ENCODE peak calls at places on chromosome 22, in six cellular contexts. One of them, this sample, is unnamed.

GRCh38 chr22:20298803-20299735 is 20.8 kb downstream of the DGCR6L start:
- DNase-seq in A549: peak; percentile 84
- DNase-seq in stomach: peak; percentile 90
- DNase-seq in tibial nerve: peak; percentile 56
- DNase-seq in transverse colon: peak; percentile 90
- DNase-seq in SK-N-SH: peak; percentile 95
- DNase-seq in this sample: peak; percentile 91

GRCh38 chr22:43587574-43587973 is 175.8 kb downstream of the MPPED1 start:
- DNase-seq in A549: peak; percentile 12
- DNase-seq in stomach: no peak
- DNase-seq in tibial nerve: no peak
- DNase-seq in transverse colon: no peak
- DNase-seq in SK-N-SH: no peak
- DNase-seq in this sample: no peak

GRCh38 chr22:38026130-38027111 is 30.8 kb upstream of the PICK1 start:
- DNase-seq in A549: no peak
- DNase-seq in stomach: no peak
- DNase-seq in tibial nerve: no peak
- DNase-seq in transverse colon: no peak
- DNase-seq in SK-N-SH: peak; percentile 26
- DNase-seq in this sample: no peak

GRCh38 chr22:33036881-33037280 is 21.3 kb downstream of the SYN3 start:
- DNase-seq in A549: no peak
- DNase-seq in stomach: no peak
- DNase-seq in tibial nerve: no peak
- DNase-seq in transverse colon: no peak
- DNase-seq in SK-N-SH: no peak
- DNase-seq in this sample: no peak

GRCh38 chr22:46007003-46007847 is 30.3 kb upstream of the WNT7B start:
- DNase-seq in A549: peak; percentile 66
- DNase-seq in stomach: peak; percentile 69
- DNase-seq in tibial nerve: no peak
- DNase-seq in transverse colon: peak; percentile 45
- DNase-seq in SK-N-SH: peak; percentile 48
- DNase-seq in this sample: peak; percentile 88

GRCh38 chr22:37121887-37122591 is 12.5 kb upstream of the TMPRSS6 start:
- DNase-seq in A549: peak; percentile 36
- DNase-seq in stomach: peak; percentile 32
- DNase-seq in tibial nerve: no peak
- DNase-seq in transverse colon: peak; percentile 53
- DNase-seq in SK-N-SH: peak; percentile 48
- DNase-seq in this sample: no peak

GRCh38 chr22:40181323-40181722 is 3.6 kb downstream of the TNRC6B start:
- DNase-seq in A549: no peak
- DNase-seq in stomach: no peak
- DNase-seq in tibial nerve: no peak
- DNase-seq in transverse colon: no peak
- DNase-seq in SK-N-SH: no peak
- DNase-seq in this sample: no peak

GRCh38 chr22:49057910-49058309 is 769.8 kb downstream of the BRD1 start:
- DNase-seq in A549: no peak
- DNase-seq in stomach: no peak
- DNase-seq in tibial nerve: no peak
- DNase-seq in transverse colon: no peak
- DNase-seq in SK-N-SH: no peak
- DNase-seq in this sample: no peak

GRCh38 chr22:29623059-29623458 is 19.6 kb downstream of the NF2 start:
- DNase-seq in A549: no peak
- DNase-seq in stomach: no peak
- DNase-seq in tibial nerve: no peak
- DNase-seq in transverse colon: no peak
- DNase-seq in SK-N-SH: no peak
- DNase-seq in this sample: no peak

GRCh38 chr22:37549704-37550059 is 10.6 kb upstream of the CDC42EP1 start:
- DNase-seq in A549: no peak
- DNase-seq in stomach: peak; percentile 90
- DNase-seq in tibial nerve: no peak
- DNase-seq in transverse colon: no peak
- DNase-seq in SK-N-SH: peak; percentile 62
- DNase-seq in this sample: no peak

GRCh38 chr22:44786136-44786535 is 33.8 kb downstream of the ARHGAP8 start:
- DNase-seq in A549: no peak
- DNase-seq in stomach: no peak
- DNase-seq in tibial nerve: no peak
- DNase-seq in transverse colon: no peak
- DNase-seq in SK-N-SH: no peak
- DNase-seq in this sample: no peak

GRCh38 chr22:46056169-46057041 is 79.4 kb upstream of the WNT7B start:
- DNase-seq in A549: no peak
- DNase-seq in stomach: peak; percentile 55
- DNase-seq in tibial nerve: no peak
- DNase-seq in transverse colon: peak; percentile 14
- DNase-seq in SK-N-SH: peak; percentile 68
- DNase-seq in this sample: peak; percentile 67

GRCh38 chr22:36864454-36865215 is 3.8 kb downstream of the NCF4 start:
- DNase-seq in A549: no peak
- DNase-seq in stomach: no peak
- DNase-seq in tibial nerve: no peak
- DNase-seq in transverse colon: no peak
- DNase-seq in SK-N-SH: no peak
- DNase-seq in this sample: no peak

GRCh38 chr22:50568626-50569025 is 5.9 kb upstream of the SYCE3 start:
- DNase-seq in A549: no peak
- DNase-seq in stomach: peak; percentile 68
- DNase-seq in tibial nerve: no peak
- DNase-seq in transverse colon: peak; percentile 49
- DNase-seq in SK-N-SH: no peak
- DNase-seq in this sample: peak; percentile 46

GRCh38 chr22:20155330-20156041 is 4.6 kb upstream of the CCDC188 start:
- DNase-seq in A549: no peak
- DNase-seq in stomach: peak; percentile 38
- DNase-seq in tibial nerve: no peak
- DNase-seq in transverse colon: no peak
- DNase-seq in SK-N-SH: peak; percentile 96
- DNase-seq in this sample: no peak

GRCh38 chr22:49659924-49660315 is 167.8 kb downstream of the BRD1 start:
- DNase-seq in A549: no peak
- DNase-seq in stomach: no peak
- DNase-seq in tibial nerve: no peak
- DNase-seq in transverse colon: no peak
- DNase-seq in SK-N-SH: no peak
- DNase-seq in this sample: peak; percentile 74

GRCh38 chr22:29912605-29913398 is 29.8 kb downstream of the MTMR3 start:
- DNase-seq in A549: peak; percentile 24
- DNase-seq in stomach: no peak
- DNase-seq in tibial nerve: no peak
- DNase-seq in transverse colon: no peak
- DNase-seq in SK-N-SH: no peak
- DNase-seq in this sample: no peak

GRCh38 chr22:19410941-19411689 is 20.4 kb downstream of the HIRA start:
- DNase-seq in A549: no peak
- DNase-seq in stomach: no peak
- DNase-seq in tibial nerve: no peak
- DNase-seq in transverse colon: no peak
- DNase-seq in SK-N-SH: no peak
- DNase-seq in this sample: no peak

GRCh38 chr22:19143212-19143611 is 1.2 kb downstream of the ESS2 start:
- DNase-seq in A549: no peak
- DNase-seq in stomach: no peak
- DNase-seq in tibial nerve: no peak
- DNase-seq in transverse colon: no peak
- DNase-seq in SK-N-SH: no peak
- DNase-seq in this sample: no peak

GRCh38 chr22:30159561-30160353 is 79.5 kb downstream of the HORMAD2 start:
- DNase-seq in A549: peak; percentile 64
- DNase-seq in stomach: no peak
- DNase-seq in tibial nerve: peak; percentile 36
- DNase-seq in transverse colon: no peak
- DNase-seq in SK-N-SH: no peak
- DNase-seq in this sample: no peak

GRCh38 chr22:26589845-26590524 is at the start of gene TPST2:
- DNase-seq in A549: peak; percentile 60
- DNase-seq in stomach: peak; percentile 83
- DNase-seq in tibial nerve: peak; percentile 62
- DNase-seq in transverse colon: peak; percentile 85
- DNase-seq in SK-N-SH: peak; percentile 98
- DNase-seq in this sample: peak; percentile 83

GRCh38 chr22:23357028-23357427 is 176.7 kb downstream of the BCR start:
- DNase-seq in A549: no peak
- DNase-seq in stomach: no peak
- DNase-seq in tibial nerve: no peak
- DNase-seq in transverse colon: no peak
- DNase-seq in SK-N-SH: no peak
- DNase-seq in this sample: no peak

GRCh38 chr22:39170825-39171622 is 18.5 kb upstream of the CBX7 start:
- DNase-seq in A549: peak; percentile 68
- DNase-seq in stomach: peak; percentile 88
- DNase-seq in tibial nerve: peak; percentile 87
- DNase-seq in transverse colon: peak; percentile 87
- DNase-seq in SK-N-SH: peak; percentile 79
- DNase-seq in this sample: peak; percentile 88

GRCh38 chr22:39169797-39170466 is 17.5 kb upstream of the CBX7 start:
- DNase-seq in A549: no peak
- DNase-seq in stomach: no peak
- DNase-seq in tibial nerve: no peak
- DNase-seq in transverse colon: no peak
- DNase-seq in SK-N-SH: no peak
- DNase-seq in this sample: no peak

GRCh38 chr22:39173787-39174497 is 21.5 kb upstream of the CBX7 start:
- DNase-seq in A549: no peak
- DNase-seq in stomach: no peak
- DNase-seq in tibial nerve: no peak
- DNase-seq in transverse colon: peak; percentile 23
- DNase-seq in SK-N-SH: no peak
- DNase-seq in this sample: no peak

GRCh38 chr22:39173050-39173706 is 20.7 kb upstream of the CBX7 start:
- DNase-seq in A549: no peak
- DNase-seq in stomach: no peak
- DNase-seq in tibial nerve: no peak
- DNase-seq in transverse colon: no peak
- DNase-seq in SK-N-SH: no peak
- DNase-seq in this sample: peak; percentile 68

DNA sequence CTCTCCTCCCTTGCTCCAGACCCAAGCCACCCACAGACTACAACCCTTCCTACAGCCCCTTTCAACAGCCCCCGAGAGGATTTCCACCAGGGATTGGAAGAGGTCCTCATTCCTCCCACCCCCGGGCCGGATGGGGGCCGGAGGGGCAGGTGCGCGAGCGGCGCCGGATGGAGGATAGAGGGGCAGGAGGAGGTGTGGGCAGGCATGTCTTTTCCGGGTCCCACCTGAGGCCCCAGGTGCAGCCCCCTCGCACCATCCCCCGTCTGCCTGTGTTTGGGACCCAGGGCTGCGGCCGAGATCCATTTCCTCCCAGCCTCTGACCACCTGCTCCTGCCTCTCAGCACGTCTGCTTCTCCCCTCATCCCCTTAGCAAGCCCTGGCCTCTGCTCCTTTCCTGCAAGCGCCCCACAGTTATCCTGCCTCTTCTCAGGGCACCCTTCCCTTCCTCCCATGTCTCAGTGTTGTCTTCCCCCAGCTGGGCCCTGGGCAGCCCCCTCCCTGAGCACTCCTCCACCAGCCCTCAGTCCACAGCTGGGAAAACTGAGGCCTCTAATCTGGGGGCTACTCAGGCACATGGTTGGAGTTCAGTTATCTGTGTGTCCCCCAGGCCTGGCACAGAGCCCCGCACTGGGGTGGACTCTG is 19.3 kb upstream of the CBX7 start:
- DNase-seq in A549: no peak
- DNase-seq in stomach: no peak
- DNase-seq in tibial nerve: no peak
- DNase-seq in transverse colon: no peak
- DNase-seq in SK-N-SH: no peak
- DNase-seq in this sample: no peak
- TF ChIP-seq EP300 in A549: no peak
- TF ChIP-seq EP300 in stomach: no peak
- TF ChIP-seq EP300 in tibial nerve: no peak
- TF ChIP-seq EP300 in transverse colon: no peak
- TF ChIP-seq EP300 in SK-N-SH: no peak
- TF ChIP-seq EP300 in this sample: no peak

GRCh38 chr22:17319541-17319940 is 49.7 kb upstream of the CECR2 start:
- DNase-seq in A549: no peak
- DNase-seq in stomach: no peak
- DNase-seq in tibial nerve: no peak
- DNase-seq in transverse colon: no peak
- DNase-seq in SK-N-SH: no peak
- DNase-seq in this sample: no peak
- TF ChIP-seq EP300 in A549: no peak
- TF ChIP-seq EP300 in stomach: no peak
- TF ChIP-seq EP300 in tibial nerve: no peak
- TF ChIP-seq EP300 in transverse colon: no peak
- TF ChIP-seq EP300 in SK-N-SH: no peak
- TF ChIP-seq EP300 in this sample: no peak

GRCh38 chr22:27718186-27719032 is 83.1 kb downstream of the MN1 start:
- DNase-seq in A549: peak; percentile 95
- DNase-seq in stomach: peak; percentile 33
- DNase-seq in tibial nerve: peak; percentile 53
- DNase-seq in transverse colon: peak; percentile 57
- DNase-seq in SK-N-SH: peak; percentile 54
- DNase-seq in this sample: peak; percentile 90
- TF ChIP-seq EP300 in A549: no peak
- TF ChIP-seq EP300 in stomach: peak; percentile 62
- TF ChIP-seq EP300 in tibial nerve: peak; percentile 23
- TF ChIP-seq EP300 in transverse colon: no peak
- TF ChIP-seq EP300 in SK-N-SH: no peak
- TF ChIP-seq EP300 in this sample: no peak

DNA sequence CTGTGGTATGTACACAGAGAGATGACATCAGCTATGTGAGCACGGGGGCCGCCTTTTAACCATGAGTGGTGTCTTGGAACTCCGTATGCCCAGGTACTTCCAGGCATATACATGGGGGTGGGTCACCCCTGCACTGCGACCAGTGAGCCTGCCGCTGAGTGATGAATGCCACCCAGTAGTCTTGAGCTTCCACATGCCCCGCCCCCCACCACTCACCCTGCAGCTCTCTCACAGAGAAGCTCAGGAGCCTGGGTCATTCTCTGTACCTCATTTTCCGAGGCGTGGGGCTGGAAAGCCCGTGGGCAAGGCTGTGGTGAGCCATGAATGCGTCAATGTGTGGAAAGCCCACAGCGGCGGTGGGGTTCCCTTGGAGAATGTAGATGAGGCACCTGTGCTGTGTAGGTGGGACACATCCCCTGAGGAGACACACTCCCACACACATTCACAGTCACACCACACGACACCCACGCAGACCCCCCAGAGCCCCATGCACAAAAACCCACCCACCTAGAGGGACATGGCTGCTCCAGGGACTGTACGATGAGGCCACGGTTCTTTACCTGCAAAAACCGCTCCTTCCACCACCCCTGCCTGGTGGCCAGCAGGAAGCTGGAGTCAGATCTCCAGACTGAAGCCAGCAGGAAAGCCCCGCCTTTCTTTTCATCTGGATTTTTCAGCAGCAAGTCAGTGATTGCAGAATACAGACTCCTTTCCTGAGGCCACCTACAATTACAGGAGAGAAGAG is 67.6 kb downstream of the PIWIL3 start:
- DNase-seq in A549: no peak
- DNase-seq in stomach: no peak
- DNase-seq in tibial nerve: no peak
- DNase-seq in transverse colon: no peak
- DNase-seq in SK-N-SH: no peak
- DNase-seq in this sample: no peak
- TF ChIP-seq EP300 in A549: no peak
- TF ChIP-seq EP300 in stomach: no peak
- TF ChIP-seq EP300 in tibial nerve: no peak
- TF ChIP-seq EP300 in transverse colon: no peak
- TF ChIP-seq EP300 in SK-N-SH: no peak
- TF ChIP-seq EP300 in this sample: no peak

This sample was measured in suprapubic skin.